ENCODE peak calls at places on chromosomes 3 and 15, in five cellular contexts. R is ovary, I is heart left ventricle, O is mucosa of descending colon, Y is upper lobe of right lung. V is an unnamed sample.

GRCh38 chr3:64276131-64276530 is 50.9 kb upstream of the PRICKLE2 start:
- DNase-seq in R (no peak), I (no peak), O (no peak), Y (no peak), V (no peak)

GRCh38 chr3:12445523-12446240 is 38.6 kb upstream of the TSEN2 start:
- DNase-seq in R (no peak), I (no peak), O (no peak), Y (no peak), V (no peak)

GRCh38 chr3:178406206-178406605 is 130.0 kb upstream of the KCNMB2 start:
- DNase-seq in R (no peak), I (no peak), O (no peak), Y (no peak), V (no peak)

GRCh38 chr3:52525666-52526065 is 8.0 kb downstream of the NT5DC2 start:
- DNase-seq in R (no peak), I (no peak), O (no peak), Y (peak; percentile 73), V (no peak)

GRCh38 chr15:52162260-52162659 is 28.9 kb downstream of the GNB5 start:
- DNase-seq in R (no peak), I (no peak), O (no peak), Y (no peak), V (no peak)

GRCh38 chr15:41695750-41696436 is 35.7 kb downstream of the MGA start:
- DNase-seq in R (no peak), I (no peak), O (no peak), Y (no peak), V (peak; percentile 61)

GRCh38 chr3:23667536-23668429 is 138.0 kb upstream of the UBE2E1 start:
- DNase-seq in R (no peak), I (no peak), O (no peak), Y (no peak), V (no peak)

GRCh38 chr15:81239190-81239589 is 42.5 kb downstream of the IL16 start:
- DNase-seq in R (no peak), I (no peak), O (no peak), Y (no peak), V (no peak)

GRCh38 chr15:23561914-23562313 is 3.6 kb upstream of the MKRN3 start:
- DNase-seq in R (no peak), I (no peak), O (no peak), Y (no peak), V (no peak)

GRCh38 chr3:4029135-4029534 is 229.9 kb downstream of the LRRN1 start:
- DNase-seq in R (no peak), I (peak; percentile 81), O (no peak), Y (no peak), V (no peak)

GRCh38 chr15:39192376-39192775 is 388.5 kb upstream of the THBS1 start:
- DNase-seq in R (no peak), I (no peak), O (no peak), Y (no peak), V (no peak)
- H3K4me1 ChIP-seq in R (peaks cover 6% of the 10 kb centered on the region), I (no peaks in the 10 kb centered on the region), O (no peaks in the 10 kb centered on the region), Y (no peaks in the 10 kb centered on the region), V (peaks cover 9% of the 10 kb centered on the region)

DNA sequence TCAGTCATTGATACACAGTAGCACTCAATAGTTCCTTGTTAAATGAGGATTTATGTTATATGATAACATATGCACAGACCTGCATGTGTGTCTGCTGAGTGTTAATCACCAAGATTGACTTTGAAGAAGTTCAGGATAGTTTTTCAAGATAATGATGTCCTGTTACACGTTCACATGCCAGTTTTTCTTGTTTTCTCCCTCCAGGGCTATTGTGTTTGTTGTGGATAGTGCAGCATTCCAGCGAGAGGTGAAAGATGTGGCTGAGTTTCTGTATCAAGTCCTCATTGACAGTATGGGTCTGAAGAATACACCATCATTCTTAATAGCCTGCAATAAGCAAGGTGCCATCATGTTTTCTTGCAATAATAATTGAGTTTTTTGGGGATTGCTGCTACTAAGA is 9.8 kb downstream of the SRPRB start:
- DNase-seq in R (no peak), I (no peak), O (no peak), Y (no peak), V (no peak)
- H3K36me3 ChIP-seq in R (no peaks in the 10 kb centered on the region), I (peaks cover 96% of the 10 kb centered on the region), O (peaks cover 5% of the 10 kb centered on the region), Y (peaks cover 92% of the 10 kb centered on the region), V (no peaks in the 10 kb centered on the region)

GRCh38 chr15:40092416-40093223 is 16.1 kb downstream of the BMF start:
- DNase-seq in R (peak; percentile 87), I (peak; percentile 84), O (peak; percentile 78), Y (peak; percentile 74), V (peak; percentile 78)

GRCh38 chr15:40090774-40091455 is 17.8 kb downstream of the BMF start:
- DNase-seq in R (no peak), I (no peak), O (no peak), Y (peak; percentile 53), V (no peak)

GRCh38 chr15:40093224-40093842 is 15.3 kb downstream of the BMF start:
- DNase-seq in R (no peak), I (no peak), O (no peak), Y (peak; percentile 58), V (no peak)

GRCh38 chr15:40094156-40094555 is 14.5 kb downstream of the BMF start:
- DNase-seq in R (no peak), I (no peak), O (no peak), Y (peak; percentile 34), V (no peak)

DNA sequence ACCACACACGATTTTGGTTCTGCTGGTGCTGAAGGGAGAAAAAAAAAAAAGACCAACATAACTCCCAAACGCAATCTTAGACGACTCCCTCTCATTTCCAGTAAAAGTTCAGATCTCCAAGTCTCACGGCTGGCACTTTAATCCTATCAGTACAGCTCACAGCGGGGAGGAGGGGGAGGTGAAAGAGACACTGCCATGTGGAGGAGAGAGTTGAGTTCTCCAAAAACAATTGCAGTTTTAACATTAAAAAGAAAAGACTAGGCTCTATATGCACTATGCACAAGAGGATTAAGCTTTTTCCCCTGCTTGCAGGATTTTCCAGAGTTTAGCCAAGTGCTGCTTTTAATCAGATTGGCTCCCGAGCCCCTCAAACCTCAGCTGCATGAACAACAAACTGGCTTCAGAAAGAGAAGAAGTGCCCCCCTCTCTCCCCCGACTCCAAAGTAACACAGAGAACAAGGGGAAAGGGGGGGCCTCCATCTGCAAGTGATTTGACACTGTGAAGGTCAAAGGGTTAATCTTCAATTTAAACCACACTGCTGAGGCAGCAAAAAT is 16.7 kb downstream of the BMF start:
- DNase-seq in R (no peak), I (no peak), O (no peak), Y (no peak), V (peak; percentile 65)
- TF ChIP-seq CTCF in R (no peak), I (no peak), O (no peak), Y (no peak), V (no peak)

GRCh38 chr15:85479071-85479647 is 98.8 kb downstream of the AKAP13 start:
- DNase-seq in R (no peak), I (no peak), O (no peak), Y (no peak), V (no peak)
- H3K4me1 ChIP-seq in R (peaks cover 8% of the 10 kb centered on the region), I (peaks cover 70% of the 10 kb centered on the region), O (peaks cover 6% of the 10 kb centered on the region), Y (peaks cover 48% of the 10 kb centered on the region), V (peaks cover 5% of the 10 kb centered on the region)